ENCODE peak calls at places on chromosome 17, in four cellular contexts. One of them, this sample, is unnamed. For H3K4me1, the result is how much of the 10 kb centered on the place peaks cover.

GRCh38 chr17:48993305-48993704 is 3.9 kb upstream of the IGF2BP1 start:
- DNase-seq in fibroblast of lung: no peak
- DNase-seq in cardiac muscle cell: no peak
- DNase-seq in right lobe of liver: no peak
- DNase-seq in this sample: no peak

GRCh38 chr17:68381076-68381900 is 76.0 kb downstream of the WIPI1 start:
- DNase-seq in fibroblast of lung: peak
- DNase-seq in cardiac muscle cell: peak
- DNase-seq in right lobe of liver: no peak
- DNase-seq in this sample: no peak

GRCh38 chr17:61756561-61756960 is 106.8 kb downstream of the BRIP1 start:
- DNase-seq in fibroblast of lung: no peak
- DNase-seq in cardiac muscle cell: no peak
- DNase-seq in right lobe of liver: no peak
- DNase-seq in this sample: no peak

GRCh38 chr17:82332669-82333278 is 792 bp downstream of the SECTM1 start:
- DNase-seq in fibroblast of lung: peak
- DNase-seq in cardiac muscle cell: peak
- DNase-seq in right lobe of liver: no peak
- DNase-seq in this sample: peak

GRCh38 chr17:81002409-81003361 is 11.0 kb downstream of the CHMP6 start:
- DNase-seq in fibroblast of lung: peak
- DNase-seq in cardiac muscle cell: peak
- DNase-seq in right lobe of liver: no peak
- DNase-seq in this sample: no peak

GRCh38 chr17:12472613-12473173 is 193.0 kb upstream of the MYOCD start:
- DNase-seq in fibroblast of lung: no peak
- DNase-seq in cardiac muscle cell: no peak
- DNase-seq in right lobe of liver: no peak
- DNase-seq in this sample: no peak

GRCh38 chr17:40915721-40916256 is 21.7 kb downstream of the KRT23 start:
- DNase-seq in fibroblast of lung: peak
- DNase-seq in cardiac muscle cell: no peak
- DNase-seq in right lobe of liver: no peak
- DNase-seq in this sample: no peak

GRCh38 chr17:46910179-46910927 is 12.6 kb upstream of the GOSR2 start:
- DNase-seq in fibroblast of lung: no peak
- DNase-seq in cardiac muscle cell: no peak
- DNase-seq in right lobe of liver: no peak
- DNase-seq in this sample: no peak

GRCh38 chr17:59858167-59858790 is 34.5 kb downstream of the TUBD1 start:
- DNase-seq in fibroblast of lung: no peak
- DNase-seq in cardiac muscle cell: no peak
- DNase-seq in right lobe of liver: no peak
- DNase-seq in this sample: no peak

GRCh38 chr17:21005803-21006202 is 37.0 kb downstream of the USP22 start:
- DNase-seq in fibroblast of lung: peak
- DNase-seq in cardiac muscle cell: no peak
- DNase-seq in right lobe of liver: no peak
- DNase-seq in this sample: no peak

GRCh38 chr17:46741122-46741725 is 77.3 kb downstream of the WNT3 start:
- DNase-seq in fibroblast of lung: no peak
- DNase-seq in cardiac muscle cell: no peak
- DNase-seq in right lobe of liver: no peak
- DNase-seq in this sample: no peak

GRCh38 chr17:6178959-6179358 is 108.8 kb downstream of the WSCD1 start:
- DNase-seq in fibroblast of lung: no peak
- DNase-seq in cardiac muscle cell: peak
- DNase-seq in right lobe of liver: no peak
- DNase-seq in this sample: no peak

GRCh38 chr17:77019955-77020379 is 120.8 kb upstream of the SEC14L1 start:
- DNase-seq in fibroblast of lung: no peak
- DNase-seq in cardiac muscle cell: peak
- DNase-seq in right lobe of liver: no peak
- DNase-seq in this sample: no peak

GRCh38 chr17:31391496-31391949 is at the start of gene RAB11FIP4:
- DNase-seq in fibroblast of lung: peak
- DNase-seq in cardiac muscle cell: peak
- DNase-seq in right lobe of liver: peak
- DNase-seq in this sample: no peak

GRCh38 chr17:66451188-66452149 is 149.1 kb downstream of the PRKCA start:
- DNase-seq in fibroblast of lung: no peak
- DNase-seq in cardiac muscle cell: no peak
- DNase-seq in right lobe of liver: peak
- DNase-seq in this sample: no peak

GRCh38 chr17:46950997-46951621 is 27.9 kb downstream of the RPRML start:
- DNase-seq in fibroblast of lung: no peak
- DNase-seq in cardiac muscle cell: peak
- DNase-seq in right lobe of liver: no peak
- DNase-seq in this sample: no peak

GRCh38 chr17:71085238-71086033 is 916.1 kb downstream of the KCNJ2 start:
- DNase-seq in fibroblast of lung: no peak
- DNase-seq in cardiac muscle cell: peak
- DNase-seq in right lobe of liver: peak
- DNase-seq in this sample: no peak

GRCh38 chr17:5500247-5500803 is 14.0 kb downstream of the MIS12 start:
- DNase-seq in fibroblast of lung: no peak
- DNase-seq in cardiac muscle cell: no peak
- DNase-seq in right lobe of liver: no peak
- DNase-seq in this sample: no peak

GRCh38 chr17:72011561-72011960 is 109.3 kb upstream of the SOX9 start:
- DNase-seq in fibroblast of lung: peak
- DNase-seq in cardiac muscle cell: no peak
- DNase-seq in right lobe of liver: no peak
- DNase-seq in this sample: no peak

GRCh38 chr17:27631409-27631755 is 394 bp downstream of the LGALS9 start:
- DNase-seq in fibroblast of lung: no peak
- DNase-seq in cardiac muscle cell: no peak
- DNase-seq in right lobe of liver: no peak
- DNase-seq in this sample: peak

GRCh38 chr17:68718465-68718864 is 117.3 kb upstream of the FAM20A start:
- DNase-seq in fibroblast of lung: no peak
- DNase-seq in cardiac muscle cell: no peak
- DNase-seq in right lobe of liver: no peak
- DNase-seq in this sample: no peak

GRCh38 chr17:4949321-4950074 is 1.2 kb upstream of the PFN1 start:
- DNase-seq in fibroblast of lung: peak
- DNase-seq in cardiac muscle cell: peak
- DNase-seq in right lobe of liver: peak
- DNase-seq in this sample: peak

GRCh38 chr17:55335625-55336024 is 70.9 kb downstream of the HLF start:
- DNase-seq in fibroblast of lung: no peak
- DNase-seq in cardiac muscle cell: no peak
- DNase-seq in right lobe of liver: no peak
- DNase-seq in this sample: no peak

GRCh38 chr17:32266389-32267269 is 997 bp downstream of the RHBDL3 start:
- DNase-seq in fibroblast of lung: no peak
- DNase-seq in cardiac muscle cell: no peak
- DNase-seq in right lobe of liver: no peak
- DNase-seq in this sample: no peak

GRCh38 chr17:77287432-77288068 is 146.8 kb downstream of the SEC14L1 start:
- DNase-seq in fibroblast of lung: peak
- DNase-seq in cardiac muscle cell: peak
- DNase-seq in right lobe of liver: peak
- DNase-seq in this sample: no peak

DNA sequence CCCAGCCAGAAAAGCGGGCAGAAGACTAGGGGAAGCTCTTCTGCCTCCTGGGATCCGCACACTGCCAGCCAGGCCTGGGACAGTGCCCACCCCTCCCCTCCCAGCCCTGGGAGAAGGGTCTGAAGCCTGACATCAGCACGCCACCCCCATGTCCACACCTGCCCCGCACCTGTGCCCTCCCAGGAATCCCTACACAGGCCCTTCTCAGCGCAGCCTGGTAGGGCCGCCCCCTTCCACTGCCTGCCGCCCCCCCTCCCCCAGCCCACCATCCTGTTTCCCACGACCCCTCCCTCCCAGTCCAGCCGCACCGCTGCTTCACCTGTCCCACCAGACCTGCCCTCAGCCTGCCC is 10.6 kb downstream of the ENPP7 start:
- DNase-seq in fibroblast of lung: no peak
- DNase-seq in cardiac muscle cell: no peak
- DNase-seq in right lobe of liver: no peak
- DNase-seq in this sample: no peak
- H3K4me1 ChIP-seq in fibroblast of lung: under half
- H3K4me1 ChIP-seq in cardiac muscle cell: under half
- H3K4me1 ChIP-seq in right lobe of liver: under half
- H3K4me1 ChIP-seq in this sample: under half

GRCh38 chr17:42055496-42055895 is 5.1 kb upstream of the C17orf113 start:
- DNase-seq in fibroblast of lung: no peak
- DNase-seq in cardiac muscle cell: no peak
- DNase-seq in right lobe of liver: no peak
- DNase-seq in this sample: no peak
- H3K4me3 ChIP-seq in fibroblast of lung: no peak
- H3K4me3 ChIP-seq in cardiac muscle cell: no peak
- H3K4me3 ChIP-seq in right lobe of liver: no peak
- H3K4me3 ChIP-seq in this sample: no peak

DNA sequence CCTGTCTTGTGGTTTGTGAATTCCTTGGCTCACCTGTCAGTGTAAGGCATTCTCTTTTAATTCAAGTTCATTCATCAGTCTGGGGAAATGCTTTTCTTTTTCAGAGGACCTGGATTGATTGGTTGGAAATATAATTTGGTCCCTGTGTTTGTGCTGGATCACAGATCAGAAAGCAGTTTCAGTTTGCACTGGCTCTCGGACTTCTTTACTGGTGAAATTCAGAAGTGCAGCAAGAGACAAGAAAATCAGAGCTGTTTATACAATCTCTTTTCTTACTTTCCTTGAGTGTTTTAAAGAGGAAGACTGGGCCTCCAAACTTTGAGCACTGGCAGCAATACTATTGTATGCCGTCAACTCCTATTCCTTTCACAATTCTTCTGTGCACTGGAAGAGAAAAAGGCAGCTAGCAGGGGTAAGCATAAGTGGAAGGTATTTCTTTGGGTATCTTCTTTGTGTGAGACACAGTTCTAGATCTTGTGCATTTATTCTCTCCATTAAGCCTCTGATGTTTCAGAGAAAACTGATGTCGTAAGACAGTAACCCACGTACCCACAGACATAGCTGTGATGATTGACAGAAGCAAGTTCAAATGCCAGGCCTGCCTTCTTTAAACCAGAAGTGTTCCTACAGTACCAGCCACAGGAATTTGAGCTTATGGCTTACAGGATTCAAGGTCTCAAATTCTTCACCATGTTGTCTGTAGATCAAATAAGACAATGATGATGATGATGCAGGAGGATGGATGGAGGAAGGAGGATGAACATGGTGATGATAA is 161.6 kb upstream of the KCNJ16 start:
- DNase-seq in fibroblast of lung: peak
- DNase-seq in cardiac muscle cell: no peak
- DNase-seq in right lobe of liver: no peak
- DNase-seq in this sample: no peak
- TF ChIP-seq CTCF in fibroblast of lung: peak
- TF ChIP-seq CTCF in cardiac muscle cell: no peak
- TF ChIP-seq CTCF in right lobe of liver: no peak
- TF ChIP-seq CTCF in this sample: no peak

GRCh38 chr17:57549468-57549867 is 195.6 kb downstream of the CCDC182 start:
- DNase-seq in fibroblast of lung: no peak
- DNase-seq in cardiac muscle cell: no peak
- DNase-seq in right lobe of liver: no peak
- DNase-seq in this sample: no peak
- H3K4me1 ChIP-seq in fibroblast of lung: under half
- H3K4me1 ChIP-seq in cardiac muscle cell: half or more
- H3K4me1 ChIP-seq in right lobe of liver: under half
- H3K4me1 ChIP-seq in this sample: under half

DNA sequence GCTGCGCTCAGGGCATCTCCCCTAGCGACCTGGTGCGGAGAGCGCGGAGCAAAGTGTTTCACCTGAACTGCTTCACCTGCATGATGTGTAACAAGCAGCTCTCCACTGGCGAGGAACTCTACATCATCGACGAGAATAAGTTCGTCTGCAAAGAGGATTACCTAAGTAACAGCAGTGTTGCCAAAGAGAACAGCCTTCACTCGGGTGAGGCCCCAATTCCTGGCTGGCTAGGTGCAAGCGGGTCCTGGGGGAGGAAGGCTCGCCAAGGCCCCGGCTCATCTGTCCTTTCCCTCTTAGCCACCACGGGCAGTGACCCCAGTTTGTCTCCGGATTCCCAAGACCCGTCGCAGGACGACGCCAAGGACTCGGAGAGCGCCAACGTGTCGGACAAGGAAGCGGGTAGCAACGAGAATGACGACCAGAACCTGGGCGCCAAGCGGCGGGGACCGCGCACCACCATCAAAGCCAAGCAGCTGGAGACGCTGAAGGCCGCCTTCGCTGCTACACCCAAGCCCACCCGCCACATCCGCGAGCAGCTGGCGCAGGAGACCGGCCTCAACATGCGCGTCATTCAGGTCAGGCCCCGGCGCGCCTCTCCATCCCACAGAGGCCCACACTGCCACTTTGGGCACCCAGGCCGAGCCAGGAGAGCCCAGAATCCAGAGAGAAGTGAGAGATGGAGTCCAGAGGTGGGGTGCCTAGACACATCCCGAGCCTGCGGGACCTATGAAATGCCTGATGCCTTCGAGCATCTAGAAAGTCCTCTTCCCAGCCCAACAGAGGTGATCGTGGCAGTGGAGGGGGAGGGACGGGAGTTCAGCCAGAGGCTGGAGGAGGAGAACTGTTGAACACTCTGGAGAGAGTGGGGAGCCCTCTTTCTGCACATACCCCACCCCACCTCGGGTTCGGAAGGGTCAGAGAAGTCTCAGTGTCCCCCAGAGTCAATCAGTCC is 3.3 kb downstream of the LHX1 start:
- DNase-seq in fibroblast of lung: no peak
- DNase-seq in cardiac muscle cell: no peak
- DNase-seq in right lobe of liver: no peak
- DNase-seq in this sample: no peak
- H3K4me3 ChIP-seq in fibroblast of lung: no peak
- H3K4me3 ChIP-seq in cardiac muscle cell: no peak
- H3K4me3 ChIP-seq in right lobe of liver: no peak
- H3K4me3 ChIP-seq in this sample: no peak

GRCh38 chr17:45740553-45741330 is 43.4 kb upstream of the CRHR1 start:
- DNase-seq in fibroblast of lung: peak
- DNase-seq in cardiac muscle cell: peak
- DNase-seq in right lobe of liver: no peak
- DNase-seq in this sample: no peak
- TF ChIP-seq CTCF in fibroblast of lung: no peak
- TF ChIP-seq CTCF in cardiac muscle cell: no peak
- TF ChIP-seq CTCF in right lobe of liver: no peak
- TF ChIP-seq CTCF in this sample: no peak

GRCh38 chr17:50956409-50956749 is 90.2 kb upstream of the TOB1 start:
- DNase-seq in fibroblast of lung: no peak
- DNase-seq in cardiac muscle cell: no peak
- DNase-seq in right lobe of liver: no peak
- DNase-seq in this sample: no peak
- H3K4me1 ChIP-seq in fibroblast of lung: under half
- H3K4me1 ChIP-seq in cardiac muscle cell: under half
- H3K4me1 ChIP-seq in right lobe of liver: under half
- H3K4me1 ChIP-seq in this sample: under half

This sample was measured in CD8-positive, alpha-beta T cell.